ENCODE peak calls at places on chromosomes 2 and 18, in eight cellular contexts. T is thoracic aorta, O is MM.1S, V is left ventricle myocardium inferior, G is foreskin keratinocyte, A is neural crest cell, Y is GM12865, X is GM20000. U is an unnamed sample.

GRCh38 chr2:241050624-241051577 is 51.2 kb downstream of the MTERF4 start:
- DNase-seq in T (no peak), O (no peak), V (no peak), G (no peak), A (no peak), Y (no peak), X (peak; percentile 48), U (no peak)

GRCh38 chr2:188969236-188970032 is 4.7 kb upstream of the COL3A1 start:
- DNase-seq in T (no peak), O (no peak), V (no peak), G (no peak), A (no peak), Y (no peak), X (no peak), U (peak; percentile 63)

GRCh38 chr2:111071480-111072143 is 49.1 kb upstream of the BCL2L11 start:
- DNase-seq in T (no peak), O (no peak), V (no peak), G (peak; percentile 58), A (no peak), Y (peak; percentile 43), X (no peak), U (peak; percentile 58)

GRCh38 chr2:234287650-234288049 is 209.2 kb downstream of the ARL4C start:
- DNase-seq in T (no peak), O (no peak), V (no peak), G (no peak), A (no peak), Y (no peak), X (no peak), U (no peak)

GRCh38 chr2:146461068-146461467 is 1383.8 kb upstream of the ACVR2A start:
- DNase-seq in T (no peak), O (peak; percentile 28), V (no peak), G (no peak), A (no peak), Y (no peak), X (no peak), U (no peak)

GRCh38 chr2:155310589-155310988 is 612.1 kb downstream of the KCNJ3 start:
- DNase-seq in T (no peak), O (peak; percentile 50), V (no peak), G (peak; percentile 14), A (no peak), Y (peak; percentile 44), X (peak; percentile 10), U (no peak)

GRCh38 chr2:202512176-202512575 is 122.6 kb upstream of the FAM117B start:
- DNase-seq in T (no peak), O (no peak), V (no peak), G (no peak), A (no peak), Y (no peak), X (no peak), U (no peak)

GRCh38 chr2:3727397-3728045 is 24.1 kb downstream of the DCDC2C start:
- DNase-seq in T (no peak), O (no peak), V (no peak), G (no peak), A (no peak), Y (no peak), X (no peak), U (no peak)

GRCh38 chr2:119679846-119680245 is 845 bp downstream of the TMEM177 start:
- DNase-seq in T (no peak), O (no peak), V (no peak), G (no peak), A (no peak), Y (no peak), X (no peak), U (no peak)

GRCh38 chr2:3667151-3667631 is 9.2 kb downstream of the ALLC start:
- DNase-seq in T (no peak), O (no peak), V (no peak), G (no peak), A (no peak), Y (peak; percentile 90), X (no peak), U (no peak)

GRCh38 chr2:216343221-216343985 is 28.9 kb downstream of the MARCHF4 start:
- DNase-seq in T (no peak), O (no peak), V (no peak), G (no peak), A (no peak), Y (no peak), X (no peak), U (no peak)

GRCh38 chr2:203732953-203733510 is 26.6 kb downstream of the CD28 start:
- DNase-seq in T (no peak), O (no peak), V (no peak), G (no peak), A (no peak), Y (no peak), X (no peak), U (no peak)

GRCh38 chr2:150955231-150955630 is 306.4 kb downstream of the RBM43 start:
- DNase-seq in T (no peak), O (no peak), V (no peak), G (no peak), A (no peak), Y (no peak), X (no peak), U (no peak)

GRCh38 chr18:23837591-23837990 is 148.3 kb downstream of the LAMA3 start:
- DNase-seq in T (no peak), O (no peak), V (peak; percentile 31), G (peak; percentile 85), A (no peak), Y (no peak), X (no peak), U (peak; percentile 66)

GRCh38 chr2:216057688-216058193 is 23.9 kb downstream of the PECR start:
- DNase-seq in T (no peak), O (peak; percentile 91), V (no peak), G (peak; percentile 66), A (no peak), Y (peak; percentile 94), X (peak; percentile 71), U (peak; percentile 83)

GRCh38 chr2:84888401-84889276 is 7.8 kb upstream of the TRABD2A start:
- DNase-seq in T (no peak), O (peak; percentile 52), V (no peak), G (peak; percentile 69), A (no peak), Y (peak; percentile 83), X (peak; percentile 70), U (peak; percentile 45)

GRCh38 chr18:50880108-50880465 is 1.2 kb downstream of the ME2 start:
- DNase-seq in T (no peak), O (no peak), V (no peak), G (no peak), A (no peak), Y (peak; percentile 52), X (peak; percentile 20), U (no peak)

GRCh38 chr2:70656421-70657010 is 102.9 kb upstream of the TGFA start:
- DNase-seq in T (no peak), O (no peak), V (no peak), G (no peak), A (no peak), Y (no peak), X (no peak), U (no peak)

GRCh38 chr2:109218087-109218791 is 89.2 kb downstream of the SH3RF3 start:
- DNase-seq in T (no peak), O (peak; percentile 95), V (no peak), G (no peak), A (no peak), Y (peak; percentile 83), X (no peak), U (no peak)

GRCh38 chr2:102045697-102046096 is 53.9 kb downstream of the IL1R2 start:
- DNase-seq in T (no peak), O (no peak), V (no peak), G (no peak), A (no peak), Y (no peak), X (no peak), U (no peak)

GRCh38 chr2:150214626-150215025 is 272.8 kb downstream of the RND3 start:
- DNase-seq in T (no peak), O (no peak), V (no peak), G (no peak), A (no peak), Y (no peak), X (no peak), U (no peak)

GRCh38 chr18:57655740-57656139 is 34.1 kb upstream of the NARS1 start:
- DNase-seq in T (no peak), O (no peak), V (no peak), G (no peak), A (no peak), Y (no peak), X (no peak), U (no peak)

GRCh38 chr18:3219621-3220335 is at the start of gene MYOM1:
- DNase-seq in T (no peak), O (no peak), V (no peak), G (no peak), A (no peak), Y (no peak), X (no peak), U (no peak)

GRCh38 chr2:88307817-88308216 is 137.7 kb downstream of the THNSL2 start:
- DNase-seq in T (no peak), O (peak; percentile 60), V (no peak), G (peak; percentile 23), A (no peak), Y (peak; percentile 36), X (peak; percentile 34), U (no peak)
- TF ChIP-seq CTCF in T (no peak), O (peak; percentile 68), V (peak; percentile 46), G (peak; percentile 58), A (peak; percentile 57), Y (peak; percentile 48), X (peak; percentile 25), U (peak; percentile 63)

DNA sequence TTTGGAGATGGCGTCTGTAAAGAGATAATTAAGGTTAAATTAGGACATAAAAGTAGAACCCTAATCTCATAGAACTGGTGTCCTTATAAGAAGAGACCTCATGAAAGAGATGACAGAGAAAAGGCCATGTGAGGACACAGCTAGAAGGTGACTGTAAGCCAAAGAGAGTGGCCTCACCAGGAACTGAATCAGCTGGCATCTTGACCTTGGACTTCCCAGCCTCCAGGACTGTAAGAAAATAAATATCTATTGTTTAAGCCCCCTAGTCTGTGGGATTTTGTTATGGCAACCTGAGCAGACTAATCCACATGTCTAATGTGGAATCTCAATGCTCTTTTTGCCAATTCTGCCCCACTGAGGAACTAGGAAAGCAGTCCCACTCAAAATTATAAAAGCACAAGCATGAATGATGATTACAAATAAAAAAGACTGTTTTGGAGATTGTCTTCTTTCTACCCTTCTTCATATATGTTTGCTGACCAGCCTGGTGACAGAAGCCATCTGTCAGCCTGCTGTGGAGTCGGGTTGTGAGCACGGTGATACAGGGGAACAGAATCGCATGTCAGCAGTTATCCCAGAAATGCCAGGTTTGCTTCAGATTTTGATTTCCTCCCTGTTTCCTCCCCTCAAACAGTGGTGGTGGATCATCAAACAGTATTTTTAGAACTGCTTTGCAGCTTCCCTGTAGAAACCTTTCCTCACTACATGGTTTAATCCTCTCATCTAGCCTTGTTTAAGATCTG is 54.2 kb downstream of the INPP4A start:
- DNase-seq in T (no peak), O (no peak), V (no peak), G (no peak), A (no peak), Y (no peak), X (no peak), U (no peak)
- TF ChIP-seq CTCF in T (no peak), O (no peak), V (no peak), G (no peak), A (no peak), Y (no peak), X (no peak), U (no peak)

GRCh38 chr2:187594801-187595200 is 40.6 kb upstream of the TFPI start:
- DNase-seq in T (no peak), O (no peak), V (no peak), G (no peak), A (no peak), Y (no peak), X (no peak), U (no peak)
- TF ChIP-seq CTCF in T (peak; percentile 37), O (peak; percentile 19), V (no peak), G (peak; percentile 33), A (no peak), Y (no peak), X (no peak), U (peak; percentile 65)

GRCh38 chr2:26840937-26841610 is 6.9 kb upstream of the DPYSL5 start:
- DNase-seq in T (no peak), O (no peak), V (no peak), G (peak; percentile 26), A (no peak), Y (peak; percentile 17), X (no peak), U (peak; percentile 9)
- TF ChIP-seq CTCF in T (no peak), O (no peak), V (no peak), G (peak; percentile 47), A (peak; percentile 31), Y (no peak), X (no peak), U (peak; percentile 38)